ENCODE peak calls at places on chromosomes 11 and 22, in seven cellular contexts. H is IMR-90, Q is stomach, K is cardiac muscle cell, L is esophagus squamous epithelium, I is lower lobe of right lung, P is pancreas. Y is an unnamed sample. For H3K4me1 and H3K36me3, the result is how much of the 10 kb centered on the place peaks cover.

GRCh38 chr22:37657590-37658132 is 862 bp upstream of the PDXP start:
- DNase-seq in H (peak), Q (no peak), K (no peak), L (no peak), I (no peak), P (no peak), Y (no peak)

GRCh38 chr11:95065336-95065735 is 1.4 kb upstream of the SRSF8 start:
- DNase-seq in H (no peak), Q (no peak), K (no peak), L (no peak), I (no peak), P (no peak), Y (no peak)

GRCh38 chr11:1928038-1928890 is 8.8 kb downstream of the TNNT3 start:
- DNase-seq in H (no peak), Q (no peak), K (no peak), L (no peak), I (no peak), P (no peak), Y (no peak)

GRCh38 chr22:49961601-49962011 is 1.0 kb downstream of the PIM3 start:
- DNase-seq in H (no peak), Q (no peak), K (peak), L (no peak), I (peak), P (no peak), Y (peak)

GRCh38 chr11:6531267-6531752 is 34.2 kb downstream of the DNHD1 start:
- DNase-seq in H (peak), Q (no peak), K (peak), L (no peak), I (no peak), P (no peak), Y (peak)

GRCh38 chr11:42093541-42093940 is 634.1 kb upstream of the LRRC4C start:
- DNase-seq in H (no peak), Q (no peak), K (no peak), L (no peak), I (no peak), P (no peak), Y (no peak)

GRCh38 chr11:35135222-35135621 is 3.7 kb upstream of the CD44 start:
- DNase-seq in H (no peak), Q (no peak), K (peak), L (no peak), I (no peak), P (no peak), Y (no peak)

GRCh38 chr22:42330953-42331525 is 60.6 kb upstream of the TCF20 start:
- DNase-seq in H (no peak), Q (no peak), K (no peak), L (no peak), I (no peak), P (no peak), Y (peak)

GRCh38 chr22:21755855-21756284 is 20.3 kb upstream of the YPEL1 start:
- DNase-seq in H (peak), Q (no peak), K (peak), L (no peak), I (no peak), P (no peak), Y (no peak)

GRCh38 chr11:36249271-36249670 is 40.0 kb downstream of the COMMD9 start:
- DNase-seq in H (peak), Q (no peak), K (peak), L (no peak), I (no peak), P (no peak), Y (no peak)

GRCh38 chr22:20803696-20804324 is 29.9 kb downstream of the SERPIND1 start:
- DNase-seq in H (peak), Q (peak), K (peak), L (no peak), I (no peak), P (no peak), Y (peak)

GRCh38 chr11:121467965-121468364 is 15.2 kb upstream of the SORL1-AS1 start:
- DNase-seq in H (no peak), Q (no peak), K (no peak), L (no peak), I (no peak), P (no peak), Y (no peak)

GRCh38 chr11:114077482-114078305 is 18.2 kb downstream of the ZBTB16 start:
- DNase-seq in H (no peak), Q (no peak), K (no peak), L (no peak), I (no peak), P (no peak), Y (no peak)

GRCh38 chr11:108569896-108570295 is 23.7 kb downstream of the EXPH5 start:
- DNase-seq in H (no peak), Q (no peak), K (no peak), L (no peak), I (no peak), P (no peak), Y (no peak)

GRCh38 chr11:77198440-77198849 is 70.4 kb downstream of the MYO7A start:
- DNase-seq in H (peak), Q (no peak), K (peak), L (no peak), I (no peak), P (no peak), Y (peak)

GRCh38 chr11:114291847-114292680 is 4.1 kb upstream of the NNMT start:
- DNase-seq in H (peak), Q (no peak), K (peak), L (no peak), I (no peak), P (no peak), Y (no peak)

GRCh38 chr11:46682773-46683752 is 17.4 kb downstream of the ARHGAP1 start:
- DNase-seq in H (no peak), Q (no peak), K (peak), L (no peak), I (peak), P (no peak), Y (no peak)

GRCh38 chr22:42608481-42609361 is 6.0 kb downstream of the POLDIP3 start:
- DNase-seq in H (peak), Q (no peak), K (peak), L (no peak), I (no peak), P (no peak), Y (no peak)

GRCh38 chr11:91794146-91794545 is 430.5 kb upstream of the FAT3 start:
- DNase-seq in H (no peak), Q (no peak), K (no peak), L (no peak), I (no peak), P (no peak), Y (no peak)

GRCh38 chr22:20071524-20071972 is 8.5 kb upstream of the DGCR8 start:
- DNase-seq in H (no peak), Q (no peak), K (peak), L (no peak), I (no peak), P (no peak), Y (no peak)

GRCh38 chr11:27673979-27674663 is 26.1 kb downstream of the BDNF start:
- DNase-seq in H (no peak), Q (no peak), K (no peak), L (no peak), I (no peak), P (no peak), Y (no peak)

GRCh38 chr11:19673924-19674390 is 38.7 kb upstream of the NAV2 start:
- DNase-seq in H (no peak), Q (no peak), K (peak), L (no peak), I (peak), P (no peak), Y (no peak)

DNA sequence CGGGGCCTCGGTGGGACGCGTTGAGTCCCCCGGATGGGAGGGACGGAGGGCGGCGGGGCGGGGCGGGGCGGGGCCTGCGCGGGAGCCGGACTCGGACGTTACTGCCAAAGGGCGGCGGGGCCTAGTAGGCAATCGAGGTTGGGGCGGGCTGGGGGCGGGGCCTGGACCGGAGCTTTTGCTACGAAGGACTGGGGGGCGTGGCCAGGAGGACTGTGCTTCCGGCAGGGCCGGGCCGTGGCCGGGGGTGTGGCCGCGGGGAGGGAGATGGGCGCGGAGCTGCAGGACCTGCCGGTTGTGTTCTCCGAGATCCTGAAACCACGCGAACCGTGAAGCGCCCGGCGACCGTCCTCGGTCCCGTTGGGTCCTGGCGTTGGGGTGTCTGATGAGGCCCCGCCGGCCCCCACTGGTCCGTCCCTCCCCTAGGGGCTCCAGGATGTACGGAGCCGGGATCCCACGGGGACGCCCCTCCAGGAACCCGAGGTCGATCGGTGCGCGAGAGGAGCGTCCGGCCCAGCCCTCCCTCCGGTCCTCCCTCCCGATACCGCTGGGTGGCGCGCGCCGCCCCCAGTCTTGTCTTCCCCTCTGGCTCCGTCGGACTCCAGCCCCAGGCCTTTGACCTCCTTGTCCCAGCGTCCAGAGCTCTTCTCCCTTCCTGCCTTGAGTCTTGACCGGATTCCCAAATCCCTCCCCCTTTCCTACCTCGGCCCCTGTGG is 649 bp upstream of the NUDT8 start:
- DNase-seq in H (peak), Q (peak), K (peak), L (peak), I (peak), P (peak), Y (peak)
- H3K4me1 ChIP-seq in H (under half), Q (under half), K (under half), L (under half), I (under half), P (under half), Y (under half)

DNA sequence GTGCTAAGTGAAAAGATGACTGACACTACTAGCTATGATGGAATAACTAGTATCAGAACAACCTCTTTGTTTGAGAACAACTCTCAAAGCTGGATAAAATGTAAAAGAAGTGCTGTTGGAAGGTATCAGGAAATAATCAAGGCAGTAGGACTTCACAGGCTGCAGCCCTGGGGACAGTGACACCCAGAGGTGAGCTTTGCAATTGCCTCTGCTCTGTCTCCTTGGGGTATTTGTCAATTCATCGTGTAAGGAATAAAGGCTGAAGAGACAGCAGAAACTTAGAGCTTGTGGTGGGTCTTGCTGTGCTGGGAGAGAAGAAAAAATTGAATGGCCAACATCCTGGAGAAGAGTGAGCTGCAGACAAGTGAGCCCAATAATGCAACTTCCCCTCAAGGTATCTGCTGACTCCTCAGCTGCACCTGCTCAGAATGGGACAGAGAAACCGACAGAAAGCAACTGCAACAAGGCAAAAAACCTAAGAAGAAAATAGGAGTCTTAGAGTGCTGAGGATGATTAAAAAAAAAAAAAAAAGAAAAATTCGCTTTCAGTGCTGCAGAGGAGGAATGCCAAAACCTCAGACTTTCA is 141.1 kb downstream of the RCN1 start:
- DNase-seq in H (peak), Q (no peak), K (peak), L (no peak), I (no peak), P (no peak), Y (peak)
- TF ChIP-seq CTCF in H (peak), Q (no peak), K (peak), L (peak), I (peak), P (no peak), Y (peak)

DNA sequence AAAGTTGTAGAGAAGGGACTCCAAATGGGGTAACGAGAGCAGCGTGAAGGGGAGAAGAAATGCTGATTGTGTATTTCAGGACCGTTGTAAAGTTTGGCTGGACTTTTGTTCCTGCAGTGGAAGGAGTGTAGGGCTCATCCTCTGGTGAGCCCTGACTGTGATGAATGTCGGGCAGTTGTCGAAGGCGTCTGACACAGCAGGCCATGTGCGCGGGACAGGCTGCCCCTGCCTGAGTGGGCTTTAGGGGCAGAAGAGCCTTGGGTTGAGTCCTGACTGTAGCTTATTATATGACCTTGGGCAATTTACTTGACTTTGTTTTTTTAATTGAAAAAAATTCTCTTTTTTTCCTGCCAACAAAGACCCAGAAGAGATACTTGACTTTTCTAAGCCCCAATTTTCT is 3.1 kb downstream of the TRMU start:
- DNase-seq in H (no peak), Q (no peak), K (no peak), L (no peak), I (peak), P (no peak), Y (no peak)
- H3K36me3 ChIP-seq in H (under half), Q (under half), K (under half), L (under half), I (half or more), P (under half), Y (half or more)

GRCh38 chr11:75706260-75706729 is 11.3 kb upstream of the MOGAT2 start:
- DNase-seq in H (peak), Q (peak), K (peak), L (no peak), I (peak), P (peak), Y (peak)
- H3K4me1 ChIP-seq in H (under half), Q (under half), K (under half), L (under half), I (under half), P (under half), Y (under half)

DNA sequence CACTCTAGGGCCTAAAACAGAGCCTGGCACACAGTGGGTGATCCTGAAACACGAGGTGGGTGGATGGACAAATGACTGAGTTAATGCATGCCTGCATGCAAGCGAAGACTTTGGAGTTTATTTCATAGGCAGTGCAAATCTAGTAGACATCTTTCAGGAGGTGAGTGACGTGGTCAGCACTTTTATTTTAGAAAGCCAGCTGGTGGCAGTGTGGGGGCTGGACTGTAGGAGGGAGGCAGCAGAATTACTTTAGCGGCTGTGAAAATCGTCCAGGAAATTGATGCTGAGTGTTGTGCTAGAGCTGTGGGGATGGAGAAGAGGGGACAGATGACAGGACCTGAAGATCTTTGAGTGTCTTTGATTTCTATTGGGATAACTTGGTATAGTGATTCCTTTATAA is 47.1 kb downstream of the BMAL1 start:
- DNase-seq in H (no peak), Q (no peak), K (no peak), L (no peak), I (no peak), P (no peak), Y (no peak)
- TF ChIP-seq CTCF in H (no peak), Q (no peak), K (no peak), L (no peak), I (no peak), P (no peak), Y (no peak)

DNA sequence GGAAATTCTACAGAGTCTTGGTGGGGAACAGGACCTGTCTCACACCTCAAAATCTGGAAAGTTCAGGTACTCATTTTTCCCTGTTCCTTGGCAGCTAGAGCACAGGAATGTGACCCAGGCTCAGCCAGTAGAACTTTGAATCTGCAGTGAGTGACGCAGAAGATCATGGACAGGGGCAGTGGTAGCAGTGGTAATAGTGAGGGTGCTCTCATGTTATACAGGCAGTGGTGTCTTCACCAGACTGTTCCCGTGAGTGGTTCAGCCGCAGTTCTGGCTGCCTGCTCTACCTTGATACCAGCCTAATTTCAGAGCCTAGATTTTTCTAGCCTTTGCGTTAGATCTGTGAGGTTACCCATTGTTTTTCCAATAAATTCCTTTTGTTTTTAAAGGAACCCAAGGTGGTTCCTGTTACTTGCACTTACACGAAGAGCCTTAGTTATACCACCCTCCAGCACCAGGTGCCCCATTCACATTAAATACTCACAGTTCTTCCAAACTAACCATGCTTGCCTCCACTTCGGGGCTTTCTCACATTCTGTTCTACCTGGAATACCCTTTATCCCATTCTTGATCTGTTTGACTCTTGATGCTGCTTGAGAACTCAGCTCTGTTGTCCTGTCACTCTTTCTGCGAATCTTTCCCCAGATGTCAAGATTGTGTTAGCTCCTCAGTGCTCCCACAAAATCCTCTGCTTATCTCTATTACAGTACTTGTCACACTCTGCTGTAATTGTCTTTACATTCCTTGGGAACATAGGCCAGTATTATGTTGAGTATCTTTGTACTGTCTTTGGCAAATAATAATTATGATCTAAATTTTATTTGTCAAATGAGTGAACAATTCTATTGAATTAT is 47.8 kb downstream of the SWAP70 start:
- DNase-seq in H (no peak), Q (no peak), K (no peak), L (no peak), I (no peak), P (no peak), Y (no peak)
- H3K36me3 ChIP-seq in H (under half), Q (under half), K (under half), L (under half), I (under half), P (under half), Y (under half)

GRCh38 chr11:130110325-130111108 is 40.8 kb downstream of the APLP2 start:
- DNase-seq in H (no peak), Q (no peak), K (no peak), L (no peak), I (no peak), P (no peak), Y (no peak)
- H3K4me1 ChIP-seq in H (under half), Q (under half), K (under half), L (under half), I (under half), P (under half), Y (under half)

GRCh38 chr22:45208993-45209838 is 31.5 kb downstream of the KIAA0930 start:
- DNase-seq in H (peak), Q (no peak), K (peak), L (no peak), I (no peak), P (peak), Y (peak)

GRCh38 chr22:45210577-45211431 is 29.9 kb downstream of the KIAA0930 start:
- DNase-seq in H (no peak), Q (no peak), K (no peak), L (no peak), I (no peak), P (no peak), Y (peak)

GRCh38 chr22:45208696-45208992 is 32.0 kb downstream of the KIAA0930 start:
- DNase-seq in H (no peak), Q (no peak), K (no peak), L (no peak), I (no peak), P (no peak), Y (no peak)

GRCh38 chr22:45211435-45211834 is 29.3 kb downstream of the KIAA0930 start:
- DNase-seq in H (no peak), Q (no peak), K (no peak), L (no peak), I (no peak), P (no peak), Y (no peak)

DNA sequence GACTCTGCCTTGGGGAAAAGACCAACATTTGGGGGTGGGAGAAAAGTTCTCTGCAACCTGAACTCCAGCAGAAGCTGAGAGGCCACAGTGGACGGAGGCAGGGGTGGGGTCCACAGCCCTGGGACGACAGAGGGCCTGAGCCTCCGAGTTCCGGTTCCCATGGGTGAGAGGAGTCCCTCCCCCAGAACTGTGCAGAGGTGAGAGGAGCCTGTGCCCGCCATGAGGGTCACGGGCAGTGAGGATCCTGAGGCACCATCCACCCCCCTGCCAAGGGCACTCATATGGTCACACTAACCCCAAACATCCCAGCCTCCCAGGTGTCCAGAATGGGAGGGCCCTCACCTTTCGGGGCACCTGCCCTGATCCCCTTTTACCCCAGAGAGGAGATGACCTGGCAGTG is 30.5 kb downstream of the KIAA0930 start:
- DNase-seq in H (no peak), Q (no peak), K (no peak), L (no peak), I (no peak), P (no peak), Y (no peak)
- TF ChIP-seq CTCF in H (no peak), Q (no peak), K (no peak), L (no peak), I (no peak), P (no peak), Y (no peak)

GRCh38 chr11:64367931-64368672 is 9.1 kb downstream of the RPS6KA4 start:
- DNase-seq in H (no peak), Q (no peak), K (no peak), L (no peak), I (no peak), P (no peak), Y (no peak)
- H3K36me3 ChIP-seq in H (under half), Q (half or more), K (under half), L (under half), I (half or more), P (under half), Y (under half)